ENCODE peak calls at places on chromosomes 3 and 15, in ten cellular contexts. T, J, P, A, R, E, H, N, L and Z are unnamed samples. For H3K9me2, the result is how much of the 10 kb centered on the place peaks cover.

GRCh38 chr3:169243122-169243521 is 420.4 kb downstream of the MECOM start:
- DNase-seq in T (no peak), J (no peak), P (no peak), A (no peak), R (no peak), E (peak), H (no peak), N (no peak), L (no peak), Z (no peak)

GRCh38 chr3:129224984-129225393 is 24.4 kb upstream of the COPG1 start:
- DNase-seq in T (peak), J (peak), P (no peak), A (peak), R (no peak), E (no peak), H (peak), N (no peak), L (peak), Z (peak)

GRCh38 chr3:11589706-11590105 is 54.0 kb downstream of the VGLL4 start:
- DNase-seq in T (no peak), J (no peak), P (no peak), A (no peak), R (no peak), E (no peak), H (no peak), N (no peak), L (no peak), Z (no peak)

GRCh38 chr3:28912120-28912885 is 368.6 kb upstream of the RBMS3 start:
- DNase-seq in T (peak), J (no peak), P (no peak), A (no peak), R (no peak), E (no peak), H (no peak), N (no peak), L (no peak), Z (no peak)

GRCh38 chr3:117105650-117106049 is 396.1 kb downstream of the TUSC7 start:
- DNase-seq in T (peak), J (no peak), P (no peak), A (no peak), R (no peak), E (no peak), H (no peak), N (no peak), L (peak), Z (no peak)

GRCh38 chr15:85854345-85855097 is 59.8 kb upstream of the KLHL25 start:
- DNase-seq in T (peak), J (peak), P (peak), A (peak), R (peak), E (peak), H (no peak), N (peak), L (peak), Z (peak)

GRCh38 chr3:39146083-39146501 is 7.3 kb downstream of the CSRNP1 start:
- DNase-seq in T (peak), J (no peak), P (no peak), A (peak), R (no peak), E (peak), H (no peak), N (no peak), L (no peak), Z (no peak)

GRCh38 chr3:135805752-135806151 is 159.8 kb upstream of the PPP2R3A start:
- DNase-seq in T (no peak), J (no peak), P (peak), A (no peak), R (no peak), E (no peak), H (no peak), N (no peak), L (no peak), Z (no peak)

GRCh38 chr15:31163769-31164572 is 62.4 kb upstream of the TRPM1 start:
- DNase-seq in T (no peak), J (peak), P (no peak), A (peak), R (no peak), E (no peak), H (no peak), N (no peak), L (no peak), Z (no peak)

GRCh38 chr3:48635222-48636021 is at the start of gene SLC26A6:
- DNase-seq in T (peak), J (peak), P (peak), A (peak), R (peak), E (peak), H (peak), N (peak), L (peak), Z (peak)

GRCh38 chr3:101518421-101518871 is 5.4 kb upstream of the SENP7 start:
- DNase-seq in T (no peak), J (peak), P (no peak), A (peak), R (peak), E (no peak), H (peak), N (no peak), L (no peak), Z (peak)

GRCh38 chr3:195906865-195907729 is 1.3 kb downstream of the TNK2 start:
- DNase-seq in T (no peak), J (peak), P (peak), A (no peak), R (peak), E (peak), H (peak), N (no peak), L (no peak), Z (peak)

GRCh38 chr3:103295974-103296570 is 861.3 kb downstream of the ZPLD1 start:
- DNase-seq in T (peak), J (peak), P (peak), A (peak), R (peak), E (peak), H (no peak), N (peak), L (peak), Z (peak)

GRCh38 chr3:195212749-195213085 is 58.2 kb downstream of the XXYLT1 start:
- DNase-seq in T (no peak), J (no peak), P (no peak), A (no peak), R (no peak), E (no peak), H (no peak), N (no peak), L (no peak), Z (no peak)

GRCh38 chr3:13524979-13525669 is 23.8 kb upstream of the FBLN2 start:
- DNase-seq in T (peak), J (no peak), P (no peak), A (no peak), R (no peak), E (no peak), H (no peak), N (no peak), L (no peak), Z (no peak)
- H3K9me2 ChIP-seq in T (under half), J (under half), P (under half), A (under half), R (under half), E (under half), H (under half), N (under half), L (under half), Z (under half)

GRCh38 chr15:92375057-92375456 is 18.6 kb upstream of the ST8SIA2 start:
- DNase-seq in T (no peak), J (no peak), P (no peak), A (no peak), R (no peak), E (no peak), H (no peak), N (no peak), L (no peak), Z (no peak)
- H3K9me2 ChIP-seq in T (under half), J (under half), P (under half), A (under half), R (under half), E (under half), H (under half), N (under half), L (under half), Z (under half)

GRCh38 chr15:32730677-32731654 is 13.2 kb downstream of the GREM1 start:
- DNase-seq in T (peak), J (peak), P (peak), A (peak), R (no peak), E (no peak), H (no peak), N (peak), L (no peak), Z (no peak)

GRCh38 chr15:32732574-32733157 is 14.9 kb downstream of the GREM1 start:
- DNase-seq in T (no peak), J (no peak), P (no peak), A (no peak), R (no peak), E (no peak), H (no peak), N (no peak), L (no peak), Z (no peak)

GRCh38 chr15:32736351-32737061 is 18.7 kb downstream of the GREM1 start:
- DNase-seq in T (peak), J (no peak), P (no peak), A (no peak), R (no peak), E (no peak), H (no peak), N (no peak), L (no peak), Z (no peak)

GRCh38 chr15:32735948-32736347 is 18.1 kb downstream of the GREM1 start:
- DNase-seq in T (no peak), J (no peak), P (no peak), A (no peak), R (no peak), E (no peak), H (no peak), N (no peak), L (no peak), Z (no peak)

GRCh38 chr15:32733276-32733675 is 15.5 kb downstream of the GREM1 start:
- DNase-seq in T (peak), J (no peak), P (no peak), A (no peak), R (no peak), E (no peak), H (no peak), N (no peak), L (no peak), Z (no peak)
- H3K9me2 ChIP-seq in T (under half), J (under half), P (under half), A (under half), R (under half), E (under half), H (under half), N (under half), L (under half), Z (under half)

GRCh38 chr3:132904-133303 is 63.7 kb upstream of the CHL1 start:
- DNase-seq in T (no peak), J (no peak), P (no peak), A (no peak), R (no peak), E (no peak), H (no peak), N (no peak), L (no peak), Z (no peak)

GRCh38 chr3:131163-131889 is 65.2 kb upstream of the CHL1 start:
- DNase-seq in T (no peak), J (no peak), P (no peak), A (no peak), R (no peak), E (no peak), H (no peak), N (no peak), L (no peak), Z (no peak)

GRCh38 chr3:128502-128901 is 68.1 kb upstream of the CHL1 start:
- DNase-seq in T (no peak), J (no peak), P (no peak), A (no peak), R (no peak), E (no peak), H (no peak), N (no peak), L (no peak), Z (no peak)

GRCh38 chr3:132378-132777 is 64.2 kb upstream of the CHL1 start:
- DNase-seq in T (no peak), J (no peak), P (no peak), A (no peak), R (no peak), E (no peak), H (no peak), N (no peak), L (no peak), Z (no peak)
- H3K9me2 ChIP-seq in T (under half), J (under half), P (under half), A (under half), R (under half), E (under half), H (under half), N (under half), L (under half), Z (under half)

DNA sequence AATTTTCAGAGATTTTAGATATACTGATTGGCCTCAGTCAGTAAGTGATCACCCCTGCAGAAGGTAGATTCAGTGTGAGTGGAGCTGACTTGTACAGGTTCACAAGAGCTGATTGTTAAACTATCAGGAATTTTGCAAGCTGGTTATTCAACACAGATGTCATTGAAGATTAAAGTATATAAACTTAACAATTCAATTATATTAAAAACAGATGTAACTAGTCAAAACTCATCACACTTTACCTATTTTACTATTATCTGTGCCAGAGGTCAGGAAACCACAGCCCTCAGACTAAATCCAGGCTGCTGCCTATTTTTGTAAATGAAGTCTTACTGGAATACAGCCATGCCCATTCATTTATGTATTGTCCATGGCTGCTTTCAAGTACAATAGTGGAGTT is 429.2 kb upstream of the PDZRN3 start:
- DNase-seq in T (no peak), J (no peak), P (no peak), A (no peak), R (no peak), E (no peak), H (no peak), N (no peak), L (no peak), Z (no peak)
- H3K9me2 ChIP-seq in T (under half), J (under half), P (under half), A (under half), R (under half), E (under half), H (under half), N (under half), L (under half), Z (under half)

GRCh38 chr3:190807719-190808375 is 54.6 kb downstream of the GMNC start:
- DNase-seq in T (no peak), J (no peak), P (no peak), A (peak), R (no peak), E (no peak), H (no peak), N (no peak), L (no peak), Z (no peak)

GRCh38 chr3:190811775-190812480 is 50.6 kb downstream of the GMNC start:
- DNase-seq in T (peak), J (peak), P (peak), A (peak), R (peak), E (peak), H (no peak), N (peak), L (peak), Z (peak)

GRCh38 chr3:190810957-190811356 is 51.5 kb downstream of the GMNC start:
- DNase-seq in T (no peak), J (peak), P (no peak), A (no peak), R (no peak), E (no peak), H (no peak), N (no peak), L (no peak), Z (no peak)

DNA sequence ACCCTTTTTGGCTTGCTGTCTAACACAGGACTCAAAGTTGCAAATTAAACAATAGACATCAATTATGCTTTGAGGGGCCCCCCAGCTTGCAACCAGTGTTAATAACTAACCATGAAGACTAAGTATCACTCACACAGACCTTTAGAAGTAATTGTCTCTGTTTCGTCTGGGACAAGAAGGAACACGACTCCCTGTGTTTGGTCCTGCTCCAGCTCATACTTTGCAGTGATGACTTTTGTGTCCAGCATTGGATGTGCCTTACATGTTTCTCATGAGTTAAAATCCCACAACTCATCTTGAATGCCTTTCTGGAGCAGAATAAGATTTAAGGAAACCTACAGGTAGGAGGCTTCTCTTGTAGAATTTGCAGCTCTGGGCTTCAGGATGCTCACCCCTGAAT is 53.1 kb downstream of the GMNC start:
- DNase-seq in T (no peak), J (no peak), P (no peak), A (no peak), R (no peak), E (no peak), H (no peak), N (no peak), L (no peak), Z (no peak)
- H3K9me2 ChIP-seq in T (under half), J (under half), P (under half), A (under half), R (under half), E (under half), H (under half), N (under half), L (under half), Z (under half)

DNA sequence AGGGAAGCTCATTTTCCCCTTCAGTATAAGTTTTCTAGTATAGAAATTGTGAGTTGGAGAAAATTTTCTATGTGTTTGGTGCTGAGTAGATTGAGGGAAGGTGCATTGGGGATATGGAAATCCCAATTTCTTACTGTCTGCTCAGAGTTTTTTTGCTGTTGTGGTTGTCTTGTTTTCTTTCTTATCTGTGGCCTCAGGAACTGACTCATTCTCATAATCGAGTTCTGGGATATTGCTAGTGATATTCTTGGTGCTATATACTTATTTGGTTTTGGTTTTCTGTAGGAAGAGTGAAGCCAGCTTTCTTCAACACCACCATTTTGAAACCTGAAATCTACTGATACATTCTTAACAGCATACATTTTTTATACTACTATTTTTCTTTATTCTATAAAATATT is 869.2 kb downstream of the DIPK2A start:
- DNase-seq in T (no peak), J (no peak), P (no peak), A (no peak), R (no peak), E (no peak), H (no peak), N (no peak), L (no peak), Z (no peak)
- H3K9me2 ChIP-seq in T (under half), J (under half), P (under half), A (under half), R (under half), E (under half), H (under half), N (under half), L (under half), Z (under half)

GRCh38 chr3:14037211-14037610 is 87.5 kb downstream of the CHCHD4 start:
- DNase-seq in T (no peak), J (no peak), P (no peak), A (no peak), R (no peak), E (no peak), H (no peak), N (no peak), L (no peak), Z (no peak)

GRCh38 chr3:14039149-14039548 is 85.5 kb downstream of the CHCHD4 start:
- DNase-seq in T (no peak), J (no peak), P (no peak), A (no peak), R (no peak), E (no peak), H (no peak), N (no peak), L (no peak), Z (no peak)

GRCh38 chr3:14047027-14047426 is 77.6 kb downstream of the CHCHD4 start:
- DNase-seq in T (no peak), J (no peak), P (no peak), A (no peak), R (no peak), E (no peak), H (no peak), N (no peak), L (no peak), Z (no peak)

GRCh38 chr3:14047841-14048240 is 76.8 kb downstream of the CHCHD4 start:
- DNase-seq in T (no peak), J (no peak), P (no peak), A (no peak), R (no peak), E (no peak), H (no peak), N (no peak), L (no peak), Z (no peak)

DNA sequence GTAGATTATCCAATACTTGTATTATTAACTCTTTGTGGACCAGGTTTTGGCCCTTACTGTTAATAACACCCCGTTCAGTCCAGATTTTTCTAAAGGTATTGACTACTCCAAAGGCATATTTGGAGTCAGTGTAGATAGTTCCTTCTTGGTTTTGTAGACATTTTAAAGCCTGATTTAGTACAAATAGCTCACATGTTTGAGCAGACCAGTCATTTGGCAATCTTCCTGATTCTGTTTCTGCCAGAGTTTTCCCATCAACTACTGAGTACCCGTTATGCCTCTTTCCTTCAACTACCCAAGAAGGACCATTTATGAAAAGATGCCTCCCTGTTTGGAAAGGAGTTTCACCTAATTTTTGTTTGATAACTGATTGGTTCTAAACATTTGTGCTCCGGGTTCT is 82.0 kb downstream of the CHCHD4 start:
- DNase-seq in T (peak), J (peak), P (no peak), A (peak), R (no peak), E (no peak), H (no peak), N (no peak), L (no peak), Z (no peak)
- H3K9me2 ChIP-seq in T (under half), J (under half), P (under half), A (under half), R (under half), E (under half), H (under half), N (under half), L (under half), Z (under half)